ENCODE peak calls at places on chromosomes 13 and 19, in five cellular contexts. I, C, O, J and B are unnamed samples.

GRCh38 chr13:24630851-24631341 is 49.3 kb upstream of the ATP12A start:
- DNase-seq in I (peak; percentile 29), C (no peak), J (peak; percentile 53), O (peak; percentile 66), B (peak; percentile 22)

GRCh38 chr19:6856749-6857372 is 30.5 kb upstream of the ADGRE1 start:
- DNase-seq in O (no peak), J (no peak), I (no peak), C (no peak), B (no peak)

GRCh38 chr13:77776704-77777103 is 79.2 kb downstream of the SLAIN1 start:
- DNase-seq in C (no peak), I (no peak), J (no peak), O (no peak), B (no peak)

GRCh38 chr13:49791214-49791752 is 1.2 kb downstream of the KPNA3 start:
- DNase-seq in J (peak; percentile 39), I (no peak), C (peak; percentile 23), O (peak; percentile 55), B (peak; percentile 14)

GRCh38 chr13:40673061-40673397 is 6.6 kb upstream of the FOXO1 start:
- DNase-seq in J (no peak), O (no peak), C (no peak), I (no peak), B (no peak)

GRCh38 chr13:108214511-108215383 is 589 bp downstream of the LIG4 start:
- DNase-seq in O (peak; percentile 22), J (no peak), C (peak; percentile 50), I (no peak), B (no peak)

GRCh38 chr19:41265376-41266153 is 1.4 kb downstream of the HNRNPUL1 start:
- DNase-seq in O (peak; percentile 41), C (no peak), I (no peak), J (peak; percentile 26), B (peak; percentile 34)

GRCh38 chr13:72920097-72920496 is 138.2 kb downstream of the PIBF1 start:
- DNase-seq in C (no peak), O (no peak), J (peak; percentile 3), I (no peak), B (peak; percentile 56)

GRCh38 chr13:52025475-52026245 is 1.2 kb downstream of the UTP14C start:
- DNase-seq in J (no peak), C (no peak), I (no peak), O (peak; percentile 4), B (no peak)

GRCh38 chr13:45441633-45442032 is 23.1 kb upstream of the COG3 start:
- DNase-seq in I (peak; percentile 29), O (peak; percentile 76), C (no peak), J (peak; percentile 16), B (peak; percentile 33)

GRCh38 chr19:46958542-46958941 is 61.1 kb upstream of the NPAS1 start:
- DNase-seq in O (peak; percentile 70), I (no peak), C (no peak), J (peak; percentile 81), B (peak; percentile 96)

GRCh38 chr19:6035026-6035425 is 57.1 kb upstream of the RANBP3 start:
- DNase-seq in C (no peak), O (no peak), I (peak; percentile 52), J (no peak), B (no peak)

GRCh38 chr13:70967564-70967963 is 859.3 kb upstream of the KLHL1 start:
- DNase-seq in O (no peak), C (no peak), J (no peak), I (peak; percentile 69), B (no peak)

GRCh38 chr13:100946588-100946987 is 272.0 kb upstream of the TMTC4 start:
- DNase-seq in I (no peak), J (no peak), O (no peak), C (no peak), B (no peak)

GRCh38 chr19:16447015-16447384 is 24.8 kb downstream of the EPS15L1 start:
- DNase-seq in O (peak; percentile 97), J (peak; percentile 95), I (peak; percentile 95), C (peak; percentile 24), B (peak; percentile 86)

GRCh38 chr13:38697628-38698333 is 10.9 kb downstream of the FREM2 start:
- DNase-seq in J (no peak), C (no peak), I (no peak), O (peak; percentile 17), B (no peak)

GRCh38 chr13:24217601-24218281 is 57.2 kb downstream of the SPATA13 start:
- DNase-seq in I (no peak), O (peak; percentile 15), J (peak; percentile 39), C (no peak), B (peak; percentile 23)

GRCh38 chr13:53141336-53141735 is 112.7 kb downstream of the OLFM4 start:
- DNase-seq in I (no peak), O (no peak), C (no peak), J (no peak), B (no peak)

GRCh38 chr13:110759710-110760109 is 46.2 kb downstream of the ING1 start:
- DNase-seq in C (no peak), J (peak; percentile 74), I (no peak), O (peak; percentile 69), B (peak; percentile 21)

GRCh38 chr13:114224201-114224600 is 10.5 kb upstream of the CDC16 start:
- DNase-seq in J (no peak), O (no peak), I (no peak), C (no peak), B (no peak)

GRCh38 chr19:19305696-19306095 is 14.6 kb downstream of the SUGP1 start:
- DNase-seq in O (no peak), J (no peak), I (no peak), C (no peak), B (no peak)

GRCh38 chr19:5292453-5292842 is 48.2 kb downstream of the PTPRS start:
- DNase-seq in I (no peak), O (no peak), C (peak; percentile 69), J (no peak), B (peak; percentile 25)

GRCh38 chr13:75495938-75496337 is 14.0 kb upstream of the TBC1D4 start:
- DNase-seq in O (peak; percentile 93), C (no peak), J (peak; percentile 68), I (no peak), B (peak; percentile 88)

GRCh38 chr13:27619093-27619705 is 1.1 kb downstream of the LNX2 start:
- DNase-seq in O (peak; percentile 76), J (peak; percentile 52), I (no peak), C (no peak), B (peak; percentile 56)

GRCh38 chr13:73622375-73622774 is 511.8 kb downstream of the KLF12 start:
- DNase-seq in J (peak; percentile 25), O (no peak), I (no peak), C (no peak), B (no peak)

GRCh38 chr19:49436381-49437017 is 4.8 kb downstream of the SLC17A7 start:
- DNase-seq in I (no peak), J (no peak), O (no peak), C (peak; percentile 56), B (no peak)

GRCh38 chr19:41244117-41244516 is 20.1 kb upstream of the HNRNPUL1 start:
- DNase-seq in O (no peak), I (no peak), C (no peak), J (no peak), B (no peak)

GRCh38 chr19:7832009-7832408 is 2.0 kb downstream of the EVI5L start:
- DNase-seq in J (no peak), O (no peak), I (no peak), C (no peak), B (no peak)

GRCh38 chr13:111367340-111367739 is 46.9 kb downstream of the TEX29 start:
- DNase-seq in O (no peak), J (no peak), C (no peak), I (no peak), B (no peak)

GRCh38 chr13:77699059-77699680 is 1.7 kb downstream of the SLAIN1 start:
- DNase-seq in C (no peak), J (no peak), O (no peak), I (no peak), B (no peak)

GRCh38 chr19:48770734-48771472 is 15.6 kb downstream of the FGF21 start:
- DNase-seq in O (no peak), J (no peak), C (no peak), I (no peak), B (no peak)

GRCh38 chr13:51914137-51914493 is 52.3 kb downstream of the CCDC70 start:
- DNase-seq in I (peak; percentile 29), C (no peak), J (no peak), O (no peak), B (no peak)

GRCh38 chr13:51542358-51542972 is 41.8 kb upstream of the WDFY2 start:
- DNase-seq in J (no peak), C (peak; percentile 29), I (no peak), O (no peak), B (no peak)

GRCh38 chr19:4647676-4648644 is 8.6 kb downstream of the TNFAIP8L1 start:
- DNase-seq in J (peak; percentile 81), C (no peak), O (peak; percentile 63), I (no peak), B (no peak)

DNA sequence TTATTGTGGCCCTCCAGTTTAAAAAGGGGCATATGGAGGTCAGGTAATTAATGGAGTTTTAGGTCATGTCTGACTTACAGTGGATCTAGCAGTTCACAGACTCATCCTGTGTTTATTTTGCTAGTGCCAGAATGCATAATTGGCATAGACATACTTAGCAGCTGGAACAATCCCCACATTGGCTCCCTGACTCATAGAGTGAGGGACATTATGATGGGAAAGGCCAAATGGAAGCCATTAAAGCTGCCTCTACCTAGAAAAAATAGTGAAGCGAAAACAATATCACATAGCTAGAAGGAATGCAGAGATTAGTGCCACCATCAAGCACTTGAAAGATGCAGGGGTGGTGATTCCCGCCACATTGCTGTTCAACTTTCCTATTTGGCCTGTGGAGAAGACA is 610.7 kb downstream of the SLITRK5 start:
- DNase-seq in C (no peak), J (no peak), O (no peak), I (no peak), B (no peak)
- H3K4me3 ChIP-seq in C (no peak overlapping the region), J (no peak overlapping the region), O (no peak overlapping the region), I (no peak overlapping the region), B (no peak overlapping the region)

DNA sequence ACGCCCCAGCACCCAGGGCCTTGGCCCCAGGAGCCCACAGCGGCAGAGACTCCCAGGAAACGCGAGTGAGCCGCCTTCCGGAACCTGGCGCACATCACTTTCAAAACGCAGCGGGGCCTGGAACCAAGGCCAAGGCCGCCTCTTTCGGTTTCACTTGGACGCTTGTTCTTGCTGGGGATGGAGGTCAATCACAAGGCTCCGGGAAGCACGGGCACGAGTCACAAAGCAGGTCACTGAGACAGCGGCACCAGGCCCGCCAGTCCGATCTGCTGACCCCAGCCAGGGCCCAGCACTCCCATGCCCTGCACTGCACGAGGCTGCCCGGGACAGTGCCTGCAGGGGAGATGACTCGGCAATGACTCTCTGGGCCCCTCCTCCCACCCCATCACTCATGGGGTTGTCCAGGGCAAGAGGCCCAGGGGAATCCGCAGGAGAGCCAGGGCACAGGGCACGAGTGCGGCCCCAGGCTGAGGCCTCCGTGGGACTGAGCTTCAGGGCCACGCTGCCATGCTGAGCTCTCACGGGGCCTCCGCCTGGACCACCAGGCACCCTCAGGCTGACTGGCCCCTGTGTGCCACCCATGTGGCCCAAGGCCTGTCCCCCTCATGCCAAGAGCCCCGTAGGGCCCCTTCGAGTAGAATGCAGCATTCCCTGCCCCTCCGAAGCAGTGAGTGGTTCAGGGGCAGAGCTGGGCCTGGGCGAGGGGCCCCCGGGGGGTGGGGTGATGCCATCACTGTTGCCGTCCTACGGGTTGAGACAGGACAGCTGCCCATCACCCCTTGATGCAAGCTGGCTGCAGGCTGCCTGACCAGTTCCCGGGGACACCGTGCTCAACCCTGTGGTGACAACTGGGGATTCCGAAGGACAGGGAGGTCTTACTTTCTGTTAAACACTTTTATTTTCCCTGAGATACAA is 4.9 kb downstream of the SBNO2 start:
- DNase-seq in I (peak; percentile 89), O (peak; percentile 65), C (no peak), J (peak; percentile 46), B (peak; percentile 46)
- H3K4me3 ChIP-seq in I (no peak overlapping the region), O (no peak overlapping the region), C (no peak overlapping the region), J (no peak overlapping the region), B (no peak overlapping the region)

GRCh38 chr19:34678421-34678820 is 943 bp downstream of the ZNF302 start:
- DNase-seq in O (no peak), C (no peak), I (no peak), J (no peak), B (no peak)
- H3K4me3 ChIP-seq in O (peak overlapping the region; percentile 69), C (peak overlapping the region; percentile 56), I (no peak overlapping the region), J (peak overlapping the region; percentile 75), B (peak overlapping the region; percentile 72)

GRCh38 chr13:30466358-30466714 is 600 bp upstream of the HMGB1 start:
- DNase-seq in O (peak; percentile 34), J (no peak), C (no peak), I (no peak), B (peak; percentile 4)
- H3K4me3 ChIP-seq in O (peak overlapping the region; percentile 29), J (peak overlapping the region; percentile 60), C (peak overlapping the region; percentile 50), I (no peak overlapping the region), B (peak overlapping the region; percentile 45)